ENCODE peak calls at places on chromosomes 11 and 22, in five cellular contexts. Z is PC-9, G is fibroblast of lung, X is lower leg skin, N is mucosa of descending colon. O is an unnamed sample.

GRCh38 chr11:93623179-93623578 is 38.3 kb upstream of the CEP295 start:
- DNase-seq in G (peak; percentile 24), Z (peak; percentile 56), N (no peak), X (no peak), O (peak; percentile 64)

GRCh38 chr11:10897150-10897549 is 39.3 kb upstream of the ZBED5 start:
- DNase-seq in Z (no peak), X (no peak), G (no peak), N (no peak), O (no peak)

GRCh38 chr22:38866399-38867123 is 5.5 kb downstream of the CBX6 start:
- DNase-seq in G (no peak), X (no peak), N (no peak), Z (no peak), O (no peak)

GRCh38 chr11:83265331-83265730 is 20.8 kb downstream of the CCDC90B start:
- DNase-seq in N (no peak), Z (no peak), G (peak; percentile 41), X (no peak), O (no peak)

GRCh38 chr11:71244116-71244815 is 8.1 kb downstream of the SHANK2 start:
- DNase-seq in G (peak; percentile 43), X (no peak), N (no peak), Z (no peak), O (peak; percentile 95)

GRCh38 chr11:61683961-61684869 is 4.0 kb downstream of the DAGLA start:
- DNase-seq in G (peak; percentile 44), N (no peak), Z (no peak), X (no peak), O (peak; percentile 19)

GRCh38 chr11:61769169-61769920 is 16.9 kb downstream of the MYRF start:
- DNase-seq in N (no peak), Z (no peak), G (peak; percentile 24), X (no peak), O (peak; percentile 37)

GRCh38 chr11:44133335-44133946 is 38.0 kb downstream of the EXT2 start:
- DNase-seq in N (peak; percentile 19), X (no peak), G (peak; percentile 62), Z (peak; percentile 41), O (peak; percentile 58)

DNA sequence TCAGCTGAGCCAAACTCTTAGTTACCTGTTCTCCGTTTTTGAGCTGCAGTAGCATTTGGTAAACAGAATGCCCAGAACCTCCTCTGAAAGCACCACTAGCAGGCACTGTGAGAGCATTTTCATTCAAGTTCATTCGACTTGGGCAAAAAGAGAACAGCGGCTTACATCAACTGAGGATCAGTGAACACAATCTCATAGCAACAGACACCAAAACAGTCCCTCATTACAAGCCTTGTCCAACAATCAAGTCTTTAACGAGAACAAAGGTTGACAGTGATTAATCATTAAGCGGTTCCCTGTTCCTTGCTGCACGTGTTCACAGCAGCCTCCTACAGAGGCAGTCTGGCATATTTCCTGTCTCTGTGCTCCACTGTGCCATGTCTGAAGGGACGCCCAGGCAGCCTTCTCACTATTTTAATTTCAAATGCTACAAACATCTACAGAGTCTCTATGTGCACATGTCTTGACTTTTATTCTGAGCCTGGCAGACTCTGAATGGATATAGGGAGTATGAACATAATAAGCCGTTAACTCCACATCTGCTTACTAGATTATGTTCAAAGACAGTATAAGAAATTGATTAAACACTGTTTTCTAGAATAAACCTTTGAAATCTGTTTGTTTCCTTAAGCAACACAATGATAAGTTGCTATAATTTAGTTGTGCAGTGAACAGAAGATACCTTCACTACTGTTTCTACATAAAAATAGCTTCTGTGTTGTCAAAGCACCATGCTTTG is 88.3 kb upstream of the MTMR2 start:
- DNase-seq in Z (peak; percentile 65), N (peak; percentile 59), X (peak; percentile 32), G (peak; percentile 90), O (peak; percentile 79)
- TF ChIP-seq CTCF in Z (peak; percentile 21), N (peak; percentile 24), X (peak; percentile 69), G (peak; percentile 91), O (peak; percentile 56)

GRCh38 chr11:94754819-94755218 is 13.3 kb upstream of the AMOTL1 start:
- DNase-seq in X (no peak), N (no peak), Z (no peak), G (no peak), O (no peak)
- H3K4me3 ChIP-seq in X (no peak overlapping the region), N (no peak overlapping the region), Z (no peak overlapping the region), G (no peak overlapping the region), O (no peak overlapping the region)

DNA sequence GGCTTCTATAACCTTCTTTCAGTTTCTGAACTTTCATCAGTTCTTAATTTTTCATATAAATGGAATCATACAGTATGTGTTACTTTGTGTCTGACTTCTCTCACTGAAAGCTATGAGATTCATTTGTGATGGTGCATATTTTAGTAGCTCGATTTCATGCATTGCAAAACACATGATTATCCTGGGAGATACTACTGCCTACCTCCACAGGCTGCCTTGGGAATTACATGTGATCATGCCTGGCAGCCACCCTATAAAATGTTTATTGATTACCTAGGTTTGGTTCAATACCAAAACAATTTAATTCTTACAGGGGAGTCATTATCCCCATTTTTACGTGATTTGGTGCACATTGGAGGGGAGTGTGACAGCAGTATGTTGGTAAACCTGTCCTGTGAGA is 34.1 kb upstream of the PAK1 start:
- DNase-seq in Z (no peak), X (no peak), N (no peak), G (no peak), O (no peak)
- TF ChIP-seq CTCF in Z (no peak), X (no peak), N (no peak), G (no peak), O (no peak)

GRCh38 chr11:129291556-129291955 is 84.1 kb upstream of the BARX2 start:
- DNase-seq in N (no peak), X (no peak), G (no peak), Z (no peak), O (no peak)

GRCh38 chr11:129289350-129290040 is 86.2 kb upstream of the BARX2 start:
- DNase-seq in Z (no peak), N (no peak), G (no peak), X (no peak), O (no peak)

GRCh38 chr11:129292092-129292491 is 83.6 kb upstream of the BARX2 start:
- DNase-seq in N (no peak), Z (no peak), G (no peak), X (no peak), O (no peak)

GRCh38 chr11:129292768-129293167 is 82.9 kb upstream of the BARX2 start:
- DNase-seq in N (no peak), X (no peak), Z (no peak), G (no peak), O (no peak)

DNA sequence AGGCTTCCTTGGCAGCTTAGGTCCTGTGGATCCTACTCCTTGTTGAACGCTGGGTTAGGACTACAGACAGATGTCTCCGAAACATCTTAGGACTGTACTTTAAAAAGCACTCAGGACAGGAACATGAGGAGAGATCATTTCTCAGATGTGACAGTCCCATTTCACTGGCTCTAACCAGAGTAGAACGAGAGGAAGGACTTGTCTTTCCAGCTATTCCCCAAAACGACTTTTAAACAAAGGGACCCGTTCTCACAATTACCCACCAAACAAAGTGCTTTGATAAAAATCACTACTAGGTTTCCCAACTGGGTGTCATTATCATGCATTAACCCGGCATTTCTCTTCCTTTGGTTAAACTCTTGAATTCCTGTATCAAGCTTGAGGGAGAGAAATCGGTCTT is 84.7 kb upstream of the BARX2 start:
- DNase-seq in Z (no peak), N (no peak), G (no peak), X (no peak), O (no peak)
- H3K4me3 ChIP-seq in Z (no peak overlapping the region), N (no peak overlapping the region), G (no peak overlapping the region), X (no peak overlapping the region), O (no peak overlapping the region)

GRCh38 chr11:131038597-131038996 is 122.3 kb upstream of the SNX19 start:
- DNase-seq in X (no peak), G (no peak), Z (no peak), N (no peak), O (no peak)
- TF ChIP-seq CTCF in X (no peak), G (no peak), Z (no peak), N (no peak), O (peak; percentile 41)

DNA sequence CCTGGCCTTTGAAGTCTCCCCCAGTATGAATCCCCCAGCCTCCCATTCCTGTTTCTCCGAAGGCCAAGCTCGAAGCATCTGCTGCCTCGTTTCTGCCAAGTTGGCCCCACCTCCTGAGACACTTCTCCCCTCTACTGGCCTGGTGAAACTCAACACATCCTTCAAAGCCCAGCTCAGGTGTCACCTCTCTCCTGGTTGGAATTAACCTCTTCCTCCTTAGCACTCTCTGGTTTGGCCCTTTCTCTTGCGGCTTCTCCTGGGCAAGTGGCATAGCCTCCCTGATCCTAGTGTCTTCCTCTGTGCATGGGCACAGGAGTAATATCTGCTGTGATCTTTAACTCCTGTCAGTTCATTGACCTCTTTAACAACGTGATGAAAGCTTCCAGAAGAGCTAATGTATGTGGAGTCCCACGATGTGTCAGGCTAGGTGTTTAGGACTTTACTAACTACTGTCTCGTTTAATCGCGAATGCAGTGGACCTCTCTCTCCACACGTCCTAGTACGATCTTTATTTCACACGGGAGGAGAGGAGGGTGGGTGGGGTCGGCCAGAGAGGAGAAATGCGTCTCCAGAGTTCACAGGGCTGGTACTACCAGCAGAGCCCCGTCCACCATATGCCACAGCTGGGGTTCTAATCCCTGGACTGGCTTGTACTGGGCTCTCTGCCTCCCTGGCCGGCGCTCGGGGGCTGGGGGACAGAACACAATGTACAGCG is 824 bp upstream of the PTPRJ start:
- DNase-seq in N (no peak), X (no peak), Z (peak; percentile 50), G (no peak), O (no peak)
- H3K4me3 ChIP-seq in N (no peak overlapping the region), X (no peak overlapping the region), Z (peak overlapping the region; percentile 93), G (peak overlapping the region; percentile 52), O (peak overlapping the region; percentile 74)

GRCh38 chr11:85540635-85541034 is 86.5 kb downstream of the DLG2 start:
- DNase-seq in N (no peak), X (no peak), Z (no peak), G (no peak), O (no peak)
- TF ChIP-seq CTCF in N (no peak), X (no peak), Z (no peak), G (no peak), O (no peak)

DNA sequence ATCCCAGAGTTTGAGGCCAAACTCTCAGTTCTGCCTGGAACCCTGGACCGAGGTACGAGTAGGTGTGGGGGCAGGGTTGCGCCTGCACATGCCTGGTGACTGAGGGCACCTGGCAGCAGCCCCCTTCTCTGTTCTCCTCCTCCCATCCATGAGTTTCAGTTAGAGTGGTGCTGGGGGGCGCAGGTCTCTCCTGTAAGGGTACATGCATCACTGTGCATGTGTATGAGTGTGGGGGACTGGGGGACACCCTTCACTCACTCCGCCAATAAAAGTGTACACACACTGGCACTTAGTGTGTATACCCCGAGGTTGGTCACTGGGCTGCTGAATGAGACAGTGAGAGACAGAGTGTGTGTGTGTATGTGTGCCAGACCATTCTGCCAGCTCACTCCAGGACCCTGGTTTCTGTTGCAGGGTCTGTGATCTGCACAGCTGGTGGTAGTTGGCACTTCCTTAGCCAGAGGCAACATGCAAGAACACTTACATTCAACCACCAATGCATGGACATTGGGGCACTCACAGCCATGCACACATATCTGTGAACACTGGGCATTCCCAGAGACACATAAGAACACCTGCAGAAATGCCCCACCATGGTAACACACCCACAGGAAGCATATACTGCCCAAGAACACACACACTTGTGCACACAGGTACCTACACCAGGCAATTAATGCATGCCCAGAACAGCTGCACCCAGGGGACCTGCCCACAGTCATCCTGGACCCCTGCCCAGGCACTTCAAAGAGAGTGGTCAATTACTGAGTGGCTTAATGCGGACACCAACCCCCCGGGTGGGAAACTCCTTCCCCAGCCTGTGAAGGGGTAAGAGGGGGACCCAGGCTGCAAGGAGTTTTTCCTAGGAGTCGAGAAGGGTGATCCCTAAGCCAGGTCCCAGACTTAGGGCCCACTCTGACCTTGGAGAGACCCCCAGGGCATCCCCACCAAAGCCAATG is 1.2 kb upstream of the NRXN2 start:
- DNase-seq in N (no peak), Z (no peak), X (no peak), G (no peak), O (no peak)
- H3K4me3 ChIP-seq in N (no peak overlapping the region), Z (no peak overlapping the region), X (no peak overlapping the region), G (no peak overlapping the region), O (no peak overlapping the region)